ENCODE peak calls at places on chromosomes 1 and 21, in six cellular contexts. C is H9, S is mesenchymal stem cell, G is IMR-90, P is H1, R is trophoblast cell. F is an unnamed sample.

GRCh38 chr21:26965091-26965566 is 1.8 kb downstream of the ADAMTS5 start:
- DNase-seq in C (no peak), S (no peak), G (no peak), P (no peak), R (no peak), F (no peak)

GRCh38 chr1:11806307-11806936 is 431 bp downstream of the CLCN6 start:
- DNase-seq in C (no peak), S (peak), G (peak), P (no peak), R (no peak), F (no peak)

GRCh38 chr1:16145988-16146887 is 9.6 kb downstream of the EPHA2 start:
- DNase-seq in C (peak), S (peak), G (peak), P (peak), R (peak), F (peak)

GRCh38 chr1:150995896-150996295 is 10.8 kb downstream of the MINDY1 start:
- DNase-seq in C (peak), S (peak), G (no peak), P (peak), R (peak), F (no peak)

GRCh38 chr1:234656981-234657651 is 47.1 kb upstream of the IRF2BP2 start:
- DNase-seq in C (no peak), S (peak), G (peak), P (no peak), R (peak), F (no peak)

GRCh38 chr1:57163332-57163731 is 197.5 kb upstream of the C8B start:
- DNase-seq in C (no peak), S (no peak), G (no peak), P (no peak), R (no peak), F (no peak)

GRCh38 chr1:54124472-54124871 is 28.3 kb downstream of the CDCP2 start:
- DNase-seq in C (no peak), S (no peak), G (no peak), P (no peak), R (no peak), F (no peak)

GRCh38 chr21:41812679-41813078 is 45.8 kb upstream of the RIPK4 start:
- DNase-seq in C (no peak), S (no peak), G (no peak), P (no peak), R (no peak), F (no peak)

GRCh38 chr1:167648978-167649752 is 19.1 kb downstream of the RCSD1 start:
- DNase-seq in C (no peak), S (no peak), G (no peak), P (no peak), R (no peak), F (no peak)

GRCh38 chr1:189275786-189276185 is 1201.9 kb downstream of the BRINP3 start:
- DNase-seq in C (no peak), S (no peak), G (peak), P (no peak), R (no peak), F (no peak)

GRCh38 chr1:43329995-43330751 is 7.4 kb upstream of the MPL start:
- DNase-seq in C (peak), S (peak), G (peak), P (no peak), R (peak), F (no peak)

GRCh38 chr1:9746651-9747050 is 77.1 kb downstream of the CLSTN1 start:
- DNase-seq in C (no peak), S (no peak), G (no peak), P (no peak), R (no peak), F (no peak)

GRCh38 chr1:59596432-59596831 is 218.3 kb upstream of the HOOK1 start:
- DNase-seq in C (no peak), S (peak), G (peak), P (no peak), R (peak), F (no peak)

GRCh38 chr1:58816747-58817221 is 32.9 kb upstream of the JUN start:
- DNase-seq in C (no peak), S (no peak), G (peak), P (no peak), R (no peak), F (no peak)

GRCh38 chr1:67441739-67442286 is 11.6 kb upstream of the SERBP1 start:
- DNase-seq in C (no peak), S (no peak), G (no peak), P (no peak), R (no peak), F (no peak)

GRCh38 chr1:235999259-235999925 is 65.5 kb downstream of the NID1 start:
- DNase-seq in C (no peak), S (peak), G (peak), P (no peak), R (no peak), F (no peak)

GRCh38 chr1:40014253-40014706 is 26.2 kb upstream of the CAP1 start:
- DNase-seq in C (no peak), S (peak), G (peak), P (no peak), R (peak), F (no peak)

GRCh38 chr1:211761400-211761799 is 69.2 kb downstream of the LPGAT1 start:
- DNase-seq in C (no peak), S (no peak), G (no peak), P (no peak), R (no peak), F (no peak)

GRCh38 chr1:184315254-184315653 is 71.6 kb upstream of the C1orf21 start:
- DNase-seq in C (no peak), S (peak), G (peak), P (no peak), R (peak), F (no peak)

GRCh38 chr1:207991331-207991914 is 80.5 kb upstream of the CD34 start:
- DNase-seq in C (no peak), S (no peak), G (no peak), P (peak), R (no peak), F (no peak)

GRCh38 chr1:109312246-109312645 is 5.4 kb upstream of the MYBPHL start:
- DNase-seq in C (no peak), S (no peak), G (no peak), P (no peak), R (no peak), F (no peak)
- H4K91ac ChIP-seq in C (no peak), S (no peak), G (no peak), P (no peak), R (no peak), F (no peak)

GRCh38 chr1:71295340-71295739 is 214.5 kb upstream of the ZRANB2 start:
- DNase-seq in C (no peak), S (no peak), G (no peak), P (no peak), R (no peak), F (no peak)
- H2AFZ ChIP-seq in C (no peak), S (no peak), G (no peak), P (no peak), R (no peak), F (no peak)

GRCh38 chr1:230313453-230314141 is 112.5 kb downstream of the PGBD5 start:
- DNase-seq in C (no peak), S (no peak), G (no peak), P (no peak), R (no peak), F (no peak)
- H3K14ac ChIP-seq in C (no peak), S (no peak), G (no peak), P (no peak), R (no peak), F (no peak)

DNA sequence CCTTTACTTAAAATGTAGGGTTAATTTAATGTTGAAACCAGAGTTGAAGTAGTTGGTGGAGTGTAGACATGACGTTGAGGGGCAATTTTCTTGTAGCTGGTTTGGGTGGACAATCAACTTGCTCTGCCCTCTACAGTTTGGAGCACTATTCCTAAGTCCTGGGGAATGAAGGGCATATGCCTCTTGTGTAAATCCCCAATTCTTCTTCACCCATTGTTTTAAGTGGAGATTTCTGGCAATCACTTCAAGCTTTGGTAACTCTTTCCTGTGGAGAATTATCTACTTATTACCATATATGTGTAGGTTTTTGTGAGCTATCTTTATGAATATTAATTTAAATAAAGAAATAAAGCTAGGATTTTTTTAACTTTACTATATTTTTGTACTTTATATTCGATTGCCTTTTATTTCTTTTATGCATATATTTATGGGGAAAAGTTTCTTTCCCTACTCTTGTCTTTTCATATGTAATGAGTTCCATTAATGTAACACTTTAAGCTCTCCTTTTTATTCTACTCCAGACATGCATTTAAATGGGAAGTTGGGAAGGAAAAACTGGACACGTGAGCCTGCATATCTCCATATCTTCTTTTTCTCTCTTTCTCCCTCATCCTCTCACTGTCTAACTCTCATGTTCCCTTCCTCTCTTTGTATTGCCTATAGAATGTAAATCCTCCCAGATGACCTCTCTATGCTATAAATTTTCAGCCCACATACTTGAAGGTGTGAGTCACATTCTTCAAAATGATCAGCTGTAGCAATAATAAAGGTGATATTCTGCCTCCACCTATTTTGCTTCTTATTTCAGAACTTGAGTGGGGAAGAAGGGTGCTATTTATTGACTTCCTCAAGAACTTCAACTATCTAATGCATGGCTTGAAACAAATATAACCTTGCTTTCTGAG is 276.7 kb downstream of the PTPRC start:
- DNase-seq in C (no peak), S (no peak), G (no peak), P (no peak), R (no peak), F (no peak)
- H4K91ac ChIP-seq in C (no peak), S (no peak), G (no peak), P (no peak), R (no peak), F (no peak)

DNA sequence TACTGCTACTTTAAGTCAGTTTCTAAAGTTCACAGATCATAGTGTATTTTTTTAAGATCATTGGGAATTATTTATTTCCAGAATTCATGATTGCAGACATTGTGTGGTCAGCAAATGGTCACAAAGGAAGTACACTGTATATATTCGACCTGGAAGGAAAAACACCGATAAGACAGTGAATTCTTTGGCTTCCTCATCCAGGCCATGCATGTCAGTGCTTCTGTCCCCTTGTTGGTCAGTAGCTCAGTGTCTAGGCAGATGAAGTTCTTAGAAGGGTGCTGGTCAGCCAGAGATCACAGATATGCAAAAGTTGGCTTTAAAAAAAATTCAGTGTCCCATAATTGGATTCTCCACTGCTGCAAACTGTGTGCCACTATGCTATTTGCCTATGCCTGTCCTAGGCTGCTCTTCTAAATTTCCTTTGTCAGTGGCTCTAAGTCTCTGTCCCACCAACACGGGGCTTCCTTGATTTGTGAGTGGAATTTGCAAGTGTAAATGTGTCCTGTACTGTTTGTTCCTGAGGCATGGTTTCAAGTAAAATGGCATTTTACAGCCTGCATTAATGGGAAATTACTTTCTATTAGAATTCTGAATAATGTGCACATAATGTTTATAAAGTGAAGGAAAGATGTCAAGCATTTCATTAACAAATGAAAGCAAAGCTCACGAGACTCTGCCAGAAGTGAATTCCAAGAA is 12.0 kb upstream of the VAMP4 start:
- DNase-seq in C (no peak), S (peak), G (peak), P (no peak), R (no peak), F (no peak)
- H2AFZ ChIP-seq in C (no peak), S (no peak), G (peak), P (peak), R (no peak), F (peak)

GRCh38 chr1:239348635-239349353 is 37.6 kb upstream of the CHRM3 start:
- DNase-seq in C (no peak), S (no peak), G (no peak), P (no peak), R (no peak), F (no peak)
- H3K14ac ChIP-seq in C (no peak), S (no peak), G (no peak), P (no peak), R (no peak), F (no peak)

GRCh38 chr1:94776474-94776873 is 43.7 kb upstream of the SLC44A3 start:
- DNase-seq in C (no peak), S (no peak), G (no peak), P (no peak), R (no peak), F (no peak)
- H4K91ac ChIP-seq in C (no peak), S (peak), G (no peak), P (no peak), R (no peak), F (no peak)

DNA sequence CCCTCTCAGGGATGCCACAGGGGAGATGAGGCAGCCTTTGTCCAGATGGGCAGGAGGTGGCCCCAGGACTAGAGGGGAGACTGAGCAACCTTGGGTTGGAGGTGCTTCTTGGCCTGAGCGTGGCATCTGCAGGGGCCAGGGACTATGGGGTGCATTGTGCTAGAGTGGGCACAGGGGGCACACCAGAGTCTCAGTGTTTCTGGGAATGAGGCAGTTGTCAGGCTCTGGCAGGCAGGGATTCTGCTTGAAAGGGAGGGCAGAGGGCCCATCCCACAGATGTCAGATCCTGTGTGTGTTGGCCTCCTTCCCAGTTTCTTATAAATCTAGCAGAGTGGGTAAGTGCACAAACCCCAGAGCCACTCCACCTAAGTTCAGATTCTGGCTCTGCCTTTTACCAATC is 13.7 kb downstream of the LGR6 start:
- DNase-seq in C (no peak), S (no peak), G (peak), P (no peak), R (no peak), F (no peak)
- H2AFZ ChIP-seq in C (no peak), S (no peak), G (no peak), P (no peak), R (no peak), F (no peak)

F was measured in neuronal stem cell.